ENCODE peak calls at places on chromosomes 13 and 19, in five cellular contexts. Z, D, X, N and T are unnamed samples.
A peak's percentile ranks its signal among the peaks of the same experiment; 100 is the strongest.

GRCh38 chr13:50224534-50224933 is 209.3 kb downstream of the KCNRG start:
- DNase-seq in Z (no peak), D (no peak), X (no peak), N (no peak), T (no peak)

GRCh38 chr19:43620061-43621001 is 902 bp upstream of the ZNF428 start:
- DNase-seq in Z (no peak), D (no peak), X (no peak), N (no peak), T (no peak)

GRCh38 chr13:50353651-50354415 is 338.6 kb downstream of the KCNRG start:
- DNase-seq in Z (no peak), D (no peak), X (peak; percentile 9), N (no peak), T (no peak)

GRCh38 chr13:109396266-109396665 is 390.1 kb downstream of the IRS2 start:
- DNase-seq in Z (no peak), D (no peak), X (no peak), N (peak; percentile 83), T (no peak)

GRCh38 chr13:43567608-43568007 is 219.2 kb downstream of the ENOX1 start:
- DNase-seq in Z (no peak), D (no peak), X (no peak), N (no peak), T (no peak)

GRCh38 chr13:50378513-50378970 is 363.3 kb downstream of the KCNRG start:
- DNase-seq in Z (no peak), D (no peak), X (no peak), N (no peak), T (no peak)

GRCh38 chr13:114143806-114144605 is 11.6 kb upstream of the RASA3 start:
- DNase-seq in Z (no peak), D (no peak), X (no peak), N (peak; percentile 38), T (no peak)

GRCh38 chr13:70407486-70407885 is 299.2 kb upstream of the KLHL1 start:
- DNase-seq in Z (no peak), D (no peak), X (no peak), N (no peak), T (no peak)

GRCh38 chr13:57918913-57919312 is 287.4 kb downstream of the PCDH17 start:
- DNase-seq in Z (no peak), D (no peak), X (no peak), N (no peak), T (no peak)

GRCh38 chr19:32890326-32890725 is 20.8 kb upstream of the SLC7A9 start:
- DNase-seq in Z (no peak), D (no peak), X (no peak), N (no peak), T (no peak)

GRCh38 chr13:34474469-34474868 is 467.6 kb upstream of the NBEA start:
- DNase-seq in Z (no peak), D (no peak), X (no peak), N (no peak), T (no peak)

GRCh38 chr13:30355405-30355741 is 48.0 kb upstream of the KATNAL1 start:
- DNase-seq in Z (no peak), D (no peak), X (no peak), N (no peak), T (no peak)

GRCh38 chr13:109783815-109784589 is 2.4 kb downstream of the IRS2 start:
- DNase-seq in Z (no peak), D (no peak), X (peak; percentile 71), N (peak; percentile 57), T (no peak)

GRCh38 chr19:664913-665443 is 2.0 kb upstream of the RNF126 start:
- DNase-seq in Z (peak; percentile 74), D (peak; percentile 87), X (peak; percentile 92), N (peak; percentile 78), T (peak; percentile 90)

GRCh38 chr13:110138700-110139036 is 168.3 kb downstream of the COL4A1 start:
- DNase-seq in Z (no peak), D (no peak), X (no peak), N (no peak), T (no peak)

GRCh38 chr13:80337706-80338105 is 3.2 kb downstream of the SPRY2 start:
- DNase-seq in Z (peak; percentile 21), D (no peak), X (no peak), N (no peak), T (no peak)

DNA sequence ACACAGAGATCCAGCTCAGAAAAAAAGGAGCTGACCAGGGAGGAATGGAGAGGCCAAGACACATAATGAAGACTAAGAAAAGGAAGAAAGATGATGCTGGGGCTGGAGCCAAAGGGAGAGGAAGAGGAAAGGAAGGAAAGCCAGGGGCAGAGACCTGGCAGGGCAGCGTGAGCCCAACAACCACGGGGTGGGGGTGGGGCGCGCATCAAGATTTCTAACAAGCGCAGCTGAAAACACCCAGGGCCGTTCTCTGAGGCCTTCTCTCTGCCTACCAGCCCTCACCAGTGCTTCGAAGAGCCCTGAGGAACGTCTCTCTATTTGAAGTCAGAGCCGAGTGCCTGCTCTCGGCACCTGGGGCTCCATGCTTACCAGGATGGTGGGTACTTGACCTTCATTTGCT is 23.6 kb upstream of the POU2F2 start:
- DNase-seq in Z (no peak), D (no peak), X (no peak), N (no peak), T (no peak)
- H3K27me3 ChIP-seq in Z (peaks cover 2% of the 10 kb centered on the region), D (no peaks in the 10 kb centered on the region), X (no peaks in the 10 kb centered on the region), N (peaks cover 5% of the 10 kb centered on the region), T (no peaks in the 10 kb centered on the region)

DNA sequence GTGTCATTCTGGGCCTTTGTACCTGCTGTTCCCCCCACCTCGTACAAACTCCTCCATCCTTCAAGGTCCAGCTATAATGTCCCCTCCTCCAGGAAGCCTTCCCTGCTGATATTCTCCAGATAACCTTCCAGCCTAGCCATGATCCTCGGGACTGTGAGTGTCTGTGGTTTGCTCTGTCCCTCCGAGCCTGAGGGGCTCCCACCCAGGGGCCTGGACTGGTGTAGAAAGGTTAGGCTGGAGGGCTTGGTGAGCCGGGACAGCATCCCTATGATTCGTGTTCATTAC is 2.9 kb upstream of the COMP start:
- DNase-seq in Z (no peak), D (no peak), X (no peak), N (no peak), T (no peak)
- H3K27me3 ChIP-seq in Z (peaks cover 13% of the 10 kb centered on the region), D (peaks cover 20% of the 10 kb centered on the region), X (peaks cover 44% of the 10 kb centered on the region), N (peaks cover 20% of the 10 kb centered on the region), T (peaks cover 51% of the 10 kb centered on the region)

GRCh38 chr19:46409146-46409545 is 4.2 kb downstream of the CCDC8 start:
- DNase-seq in Z (no peak), D (no peak), X (no peak), N (no peak), T (no peak)

GRCh38 chr19:46407891-46408426 is 5.4 kb downstream of the CCDC8 start:
- DNase-seq in Z (no peak), D (no peak), X (no peak), N (no peak), T (no peak)

GRCh38 chr19:46410205-46411087 is 2.9 kb downstream of the CCDC8 start:
- DNase-seq in Z (no peak), D (no peak), X (no peak), N (no peak), T (no peak)

GRCh38 chr19:46411088-46412033 is 2.0 kb downstream of the CCDC8 start:
- DNase-seq in Z (no peak), D (no peak), X (no peak), N (no peak), T (no peak)

DNA sequence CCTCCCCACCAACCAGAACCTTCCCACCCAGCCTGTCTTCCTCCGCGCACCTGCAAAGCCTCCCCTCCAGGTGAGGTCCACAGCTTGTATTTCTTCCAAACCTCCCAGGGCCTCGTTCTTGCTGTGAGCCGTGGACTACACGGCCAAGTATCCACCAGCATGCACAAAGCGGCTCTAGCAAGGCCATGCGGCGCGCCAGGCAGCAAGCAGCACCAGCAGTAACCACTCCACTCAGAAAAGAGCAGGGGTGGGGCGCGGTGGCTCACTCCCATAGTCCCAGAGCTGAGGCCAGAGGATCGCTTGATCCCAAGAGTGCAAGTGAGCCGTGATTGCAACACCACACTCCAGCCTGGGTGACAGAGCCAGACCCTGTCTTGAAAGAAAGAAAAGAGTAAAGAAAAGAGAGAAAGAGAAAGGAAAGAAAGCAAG is 4.7 kb downstream of the CCDC8 start:
- DNase-seq in Z (no peak), D (peak; percentile 90), X (no peak), N (no peak), T (peak; percentile 57)
- H3K27me3 ChIP-seq in Z (peaks cover 18% of the 10 kb centered on the region), D (no peaks in the 10 kb centered on the region), X (no peaks in the 10 kb centered on the region), N (no peaks in the 10 kb centered on the region), T (peaks cover 25% of the 10 kb centered on the region)

DNA sequence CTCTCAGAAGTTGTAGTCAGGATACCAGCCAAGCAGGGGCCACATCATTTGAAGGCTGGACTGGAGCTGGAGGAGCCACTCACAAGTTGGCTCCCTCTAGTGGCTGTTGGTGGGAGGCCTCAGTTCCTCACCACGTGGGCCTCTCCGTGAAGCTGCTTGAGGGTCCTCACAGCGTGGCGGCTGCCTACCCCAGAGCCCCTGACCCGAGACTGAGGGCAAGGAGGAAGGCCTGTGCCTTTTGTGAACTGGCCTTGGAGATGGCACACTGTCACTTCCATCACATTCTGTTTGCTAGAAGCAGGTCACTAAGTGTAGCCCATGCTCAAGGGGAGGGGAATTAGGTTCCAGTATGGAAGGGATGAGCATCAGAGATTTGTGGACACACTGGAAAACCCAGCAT is 14.6 kb downstream of the GNA11 start:
- DNase-seq in Z (peak; percentile 57), D (no peak), X (peak; percentile 77), N (peak; percentile 65), T (peak; percentile 74)
- H3K27me3 ChIP-seq in Z (no peaks in the 10 kb centered on the region), D (no peaks in the 10 kb centered on the region), X (no peaks in the 10 kb centered on the region), N (no peaks in the 10 kb centered on the region), T (no peaks in the 10 kb centered on the region)

DNA sequence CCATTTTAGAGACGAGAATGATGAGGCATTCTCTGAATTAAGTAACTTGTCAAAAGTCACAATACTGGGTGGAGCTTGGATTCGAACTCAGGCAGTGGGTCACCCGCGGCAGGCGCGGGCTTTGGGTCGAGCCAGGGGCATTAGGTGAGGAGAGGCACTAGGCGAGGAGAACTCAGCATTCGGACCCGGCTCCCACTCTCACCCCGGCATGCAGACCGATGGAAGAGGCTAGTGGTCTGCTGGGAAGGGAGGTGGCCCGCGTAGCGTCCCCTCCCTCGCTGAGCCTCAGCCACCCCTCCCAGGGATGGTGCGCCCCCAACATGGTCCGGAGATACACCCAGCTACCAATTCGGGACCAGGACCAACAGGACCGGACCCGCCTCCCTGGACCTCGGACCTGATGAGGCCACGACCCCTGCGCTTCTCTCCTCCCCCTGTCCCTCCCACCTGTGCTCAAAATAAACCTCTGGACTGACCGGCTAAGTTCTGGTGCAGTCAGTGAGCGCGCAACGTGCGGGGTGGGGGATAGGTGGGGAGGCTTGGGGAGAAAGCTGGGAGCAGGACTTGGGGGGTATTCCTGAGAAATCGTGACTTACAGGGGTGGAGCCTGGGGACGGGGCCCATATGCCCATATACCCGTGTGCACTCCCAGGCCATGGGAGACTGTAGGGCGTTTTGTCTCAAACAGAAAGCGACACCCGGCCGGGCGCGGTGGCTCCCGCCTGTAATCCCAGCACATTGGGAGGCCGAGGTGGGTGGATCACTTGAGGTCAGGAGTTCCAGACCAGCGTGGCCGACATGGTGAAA is 1.3 kb upstream of the SNAPC2 start:
- DNase-seq in Z (peak; percentile 62), D (no peak), X (no peak), N (peak; percentile 95), T (no peak)
- H3K27me3 ChIP-seq in Z (no peaks in the 10 kb centered on the region), D (peaks cover 13% of the 10 kb centered on the region), X (peaks cover 12% of the 10 kb centered on the region), N (no peaks in the 10 kb centered on the region), T (peaks cover 41% of the 10 kb centered on the region)

GRCh38 chr19:13010038-13010991 is 15.0 kb downstream of the NFIX start:
- DNase-seq in Z (no peak), D (peak; percentile 89), X (no peak), N (no peak), T (no peak)
- H3K27me3 ChIP-seq in Z (no peaks in the 10 kb centered on the region), D (no peaks in the 10 kb centered on the region), X (no peaks in the 10 kb centered on the region), N (no peaks in the 10 kb centered on the region), T (no peaks in the 10 kb centered on the region)

GRCh38 chr13:27928353-27928804 is 8.6 kb downstream of the PDX1 start:
- DNase-seq in Z (no peak), D (no peak), X (no peak), N (no peak), T (no peak)
- H3K27me3 ChIP-seq in Z (no peaks in the 10 kb centered on the region), D (peaks cover 27% of the 10 kb centered on the region), X (peaks cover 86% of the 10 kb centered on the region), N (peaks cover 38% of the 10 kb centered on the region), T (peaks cover 75% of the 10 kb centered on the region)

GRCh38 chr19:51022526-51022925 is 3.0 kb upstream of the KLK10 start:
- DNase-seq in Z (no peak), D (no peak), X (no peak), N (no peak), T (no peak)
- H3K27me3 ChIP-seq in Z (peaks cover 4% of the 10 kb centered on the region), D (no peaks in the 10 kb centered on the region), X (peaks cover 91% of the 10 kb centered on the region), N (no peaks in the 10 kb centered on the region), T (peaks cover 27% of the 10 kb centered on the region)